ENCODE peak calls at places on chromosomes 7 and 10, in six cellular contexts. P is K562, I is Kasumi-1, B is right atrium auricular region, H is T-cell, Y is hippocampal formation. N is an unnamed sample.

GRCh38 chr7:90797596-90797995 is 201.5 kb downstream of the CDK14 start:
- DNase-seq in P (no peak), I (no peak), B (no peak), H (no peak), Y (no peak), N (no peak)

GRCh38 chr10:72292223-72292691 is 18.5 kb downstream of the DDIT4 start:
- DNase-seq in P (no peak), I (no peak), B (no peak), H (no peak), Y (no peak), N (no peak)

GRCh38 chr7:153616808-153617207 is 435.4 kb upstream of the DPP6 start:
- DNase-seq in P (no peak), I (no peak), B (no peak), H (no peak), Y (no peak), N (no peak)

GRCh38 chr7:41869091-41869490 is 166.2 kb upstream of the INHBA start:
- DNase-seq in P (no peak), I (no peak), B (no peak), H (no peak), Y (no peak), N (no peak)

GRCh38 chr7:445020-445419 is 74.6 kb downstream of the PDGFA start:
- DNase-seq in P (no peak), I (no peak), B (no peak), H (no peak), Y (no peak), N (no peak)

GRCh38 chr10:70597856-70598815 is 4.4 kb downstream of the PRF1 start:
- DNase-seq in P (peak; percentile 14), I (no peak), B (peak; percentile 52), H (no peak), Y (no peak), N (no peak)

GRCh38 chr10:100138921-100139496 is 46.8 kb downstream of the ERLIN1 start:
- DNase-seq in P (no peak), I (no peak), B (no peak), H (no peak), Y (no peak), N (no peak)

GRCh38 chr10:13001041-13001886 is at the start of gene CCDC3:
- DNase-seq in P (peak; percentile 51), I (no peak), B (no peak), H (no peak), Y (no peak), N (no peak)

GRCh38 chr10:75956624-75957023 is 525.2 kb downstream of the LRMDA start:
- DNase-seq in P (no peak), I (peak; percentile 71), B (no peak), H (no peak), Y (no peak), N (peak; percentile 39)

GRCh38 chr7:121195010-121195409 is 133.8 kb upstream of the WNT16 start:
- DNase-seq in P (no peak), I (no peak), B (no peak), H (no peak), Y (no peak), N (no peak)

GRCh38 chr10:84333864-84334451 is 5.6 kb downstream of the CCSER2 start:
- DNase-seq in P (peak; percentile 64), I (peak; percentile 84), B (no peak), H (peak; percentile 57), Y (no peak), N (peak; percentile 71)

GRCh38 chr7:79820387-79820786 is 314.2 kb upstream of the GNAI1 start:
- DNase-seq in P (no peak), I (no peak), B (no peak), H (no peak), Y (peak; percentile 43), N (peak; percentile 43)

GRCh38 chr7:129865093-129865931 is 87.4 kb downstream of the UBE2H start:
- DNase-seq in P (no peak), I (no peak), B (no peak), H (no peak), Y (no peak), N (peak; percentile 50)

GRCh38 chr7:31408120-31408729 is 67.7 kb upstream of the NEUROD6 start:
- DNase-seq in P (peak; percentile 11), I (no peak), B (no peak), H (no peak), Y (no peak), N (peak; percentile 2)

GRCh38 chr10:22321156-22321711 is 335 bp downstream of the BMI1 start:
- DNase-seq in P (no peak), I (peak; percentile 72), B (peak; percentile 64), H (peak; percentile 57), Y (peak; percentile 52), N (peak; percentile 87)

GRCh38 chr7:143240323-143241168 is 18.7 kb downstream of the TAS2R40 start:
- DNase-seq in P (peak; percentile 78), I (peak; percentile 87), B (peak; percentile 71), H (peak; percentile 53), Y (peak; percentile 84), N (peak; percentile 67)

GRCh38 chr7:74223711-74224510 is 14.1 kb downstream of the LAT2 start:
- DNase-seq in P (no peak), I (no peak), B (no peak), H (no peak), Y (no peak), N (no peak)

GRCh38 chr7:19747740-19748339 is 25.6 kb downstream of the TMEM196 start:
- DNase-seq in P (peak; percentile 28), I (peak; percentile 30), B (no peak), H (no peak), Y (peak; percentile 54), N (peak; percentile 31)

N was measured in OCI-M1.